ENCODE peak calls at places on chromosome 1, in eight cellular contexts. L is hypothalamus, J is islet precursor cell, V is astrocyte of the hippocampus, P is brain microvascular endothelial cell, H is PC-3, B is IMR-90, U is T-helper 17 cell. D is an unnamed sample.

GRCh38 chr1:214503553-214503952 is 47.8 kb downstream of the PTPN14 start:
- DNase-seq in L (no peak), J (no peak), V (peak), P (no peak), H (peak), B (peak), U (no peak), D (no peak)

GRCh38 chr1:153399401-153400055 is 8.7 kb upstream of the S100A8 start:
- DNase-seq in L (no peak), J (peak), V (no peak), P (no peak), H (no peak), B (no peak), U (no peak), D (no peak)

GRCh38 chr1:181676269-181676668 is 193.0 kb downstream of the CACNA1E start:
- DNase-seq in L (no peak), J (no peak), V (peak), P (peak), H (peak), B (peak), U (no peak), D (no peak)

GRCh38 chr1:61337981-61338848 is 255.9 kb downstream of the NFIA start:
- DNase-seq in L (peak), J (peak), V (peak), P (peak), H (peak), B (peak), U (no peak), D (no peak)

GRCh38 chr1:234721476-234722266 is 111.7 kb upstream of the IRF2BP2 start:
- DNase-seq in L (no peak), J (no peak), V (peak), P (peak), H (no peak), B (peak), U (no peak), D (no peak)

GRCh38 chr1:17661546-17662157 is 93.5 kb upstream of the ACTL8 start:
- DNase-seq in L (no peak), J (peak), V (peak), P (peak), H (peak), B (peak), U (peak), D (no peak)

GRCh38 chr1:207268337-207268736 is 53.1 kb upstream of the CD55 start:
- DNase-seq in L (no peak), J (no peak), V (no peak), P (no peak), H (no peak), B (no peak), U (no peak), D (no peak)

GRCh38 chr1:221045842-221046831 is 166.9 kb downstream of the HLX start:
- DNase-seq in L (no peak), J (no peak), V (peak), P (no peak), H (no peak), B (peak), U (no peak), D (no peak)

GRCh38 chr1:97082160-97082848 is 360.7 kb downstream of the PTBP2 start:
- DNase-seq in L (no peak), J (no peak), V (no peak), P (no peak), H (no peak), B (no peak), U (no peak), D (no peak)

GRCh38 chr1:159889821-159890252 is 10.1 kb downstream of the CFAP45 start:
- DNase-seq in L (no peak), J (peak), V (peak), P (peak), H (peak), B (peak), U (no peak), D (no peak)

GRCh38 chr1:228092342-228093049 is 10.0 kb downstream of the ARF1 start:
- DNase-seq in L (no peak), J (no peak), V (no peak), P (no peak), H (no peak), B (no peak), U (no peak), D (no peak)

GRCh38 chr1:85089203-85089602 is 40.9 kb upstream of the MCOLN3 start:
- DNase-seq in L (no peak), J (no peak), V (no peak), P (no peak), H (no peak), B (no peak), U (no peak), D (no peak)

GRCh38 chr1:184506501-184506900 is 119.7 kb downstream of the C1orf21 start:
- DNase-seq in L (no peak), J (no peak), V (no peak), P (no peak), H (no peak), B (no peak), U (no peak), D (no peak)

GRCh38 chr1:209648931-209649776 is 3.1 kb downstream of the LAMB3 start:
- DNase-seq in L (no peak), J (no peak), V (peak), P (peak), H (peak), B (peak), U (no peak), D (no peak)

GRCh38 chr1:163357378-163357777 is 35.6 kb downstream of the NUF2 start:
- DNase-seq in L (no peak), J (no peak), V (peak), P (peak), H (no peak), B (peak), U (no peak), D (no peak)

GRCh38 chr1:41622859-41623732 is 138.6 kb upstream of the EDN2 start:
- DNase-seq in L (no peak), J (peak), V (peak), P (no peak), H (peak), B (peak), U (no peak), D (no peak)

GRCh38 chr1:5967351-5968160 is 24.7 kb downstream of the NPHP4 start:
- DNase-seq in L (no peak), J (no peak), V (no peak), P (no peak), H (no peak), B (no peak), U (no peak), D (no peak)

GRCh38 chr1:244154528-244154881 is 103.4 kb downstream of the ZBTB18 start:
- DNase-seq in L (no peak), J (no peak), V (no peak), P (no peak), H (no peak), B (no peak), U (no peak), D (no peak)

GRCh38 chr1:46589529-46589928 is 14.5 kb downstream of the MKNK1 start:
- DNase-seq in L (no peak), J (no peak), V (no peak), P (no peak), H (no peak), B (no peak), U (no peak), D (no peak)

GRCh38 chr1:100626397-100626796 is 88.5 kb downstream of the GPR88 start:
- DNase-seq in L (no peak), J (no peak), V (no peak), P (no peak), H (peak), B (peak), U (no peak), D (no peak)

GRCh38 chr1:24199291-24199900 is 12.3 kb upstream of the IFNLR1 start:
- DNase-seq in L (no peak), J (peak), V (peak), P (peak), H (peak), B (peak), U (peak), D (peak)

GRCh38 chr1:235990376-235990795 is 74.5 kb downstream of the NID1 start:
- DNase-seq in L (no peak), J (no peak), V (no peak), P (peak), H (peak), B (peak), U (no peak), D (no peak)

D was measured in T-helper 22 cell.